ENCODE peak calls at places on chromosomes 6 and 20, in six cellular contexts. K, Y, B, E, J and R are unnamed samples.

GRCh38 chr6:161222706-161223234 is 51.1 kb downstream of the AGPAT4 start:
- DNase-seq in Y (no peak), J (no peak), B (no peak), K (no peak), E (no peak), R (no peak)

GRCh38 chr6:41598670-41599014 is 39.6 kb upstream of the MDFI start:
- DNase-seq in J (no peak), E (no peak), Y (no peak), B (no peak), K (no peak), R (no peak)

GRCh38 chr20:35939264-35939663 is 15.0 kb downstream of the SCAND1 start:
- DNase-seq in B (no peak), Y (no peak), J (no peak), K (no peak), E (no peak), R (no peak)

GRCh38 chr20:63008541-63009043 is 1.8 kb upstream of the BHLHE23 start:
- DNase-seq in K (no peak), Y (no peak), E (no peak), J (no peak), B (no peak), R (no peak)

GRCh38 chr6:157648561-157648960 is 174.5 kb upstream of the SNX9 start:
- DNase-seq in K (no peak), E (no peak), Y (no peak), J (no peak), B (no peak), R (no peak)

GRCh38 chr20:3283222-3283820 is 44.3 kb upstream of the SLC4A11 start:
- DNase-seq in J (no peak), K (no peak), Y (no peak), B (no peak), E (no peak), R (no peak)

GRCh38 chr6:20873425-20874190 is 339.4 kb downstream of the CDKAL1 start:
- DNase-seq in Y (no peak), J (no peak), K (no peak), B (no peak), E (no peak), R (no peak)

GRCh38 chr20:51647674-51648570 is 105.4 kb upstream of the NFATC2 start:
- DNase-seq in K (peak), E (no peak), J (no peak), Y (no peak), B (no peak), R (no peak)

GRCh38 chr20:42260216-42260615 is 642.0 kb upstream of the CHD6 start:
- DNase-seq in K (no peak), Y (no peak), E (no peak), J (no peak), B (no peak), R (no peak)

GRCh38 chr6:138897031-138897430 is 91.0 kb downstream of the REPS1 start:
- DNase-seq in K (no peak), J (no peak), Y (no peak), B (no peak), E (no peak), R (no peak)

GRCh38 chr6:40997256-40997957 is 41.6 kb downstream of the UNC5CL start:
- DNase-seq in J (no peak), Y (peak), K (peak), E (peak), B (no peak), R (no peak)

GRCh38 chr6:139060332-139060731 is 31.8 kb downstream of the ABRACL start:
- DNase-seq in J (no peak), B (no peak), E (no peak), Y (no peak), K (no peak), R (no peak)

GRCh38 chr6:40877362-40877761 is 161.7 kb downstream of the UNC5CL start:
- DNase-seq in K (no peak), E (no peak), Y (no peak), B (no peak), J (no peak), R (no peak)

GRCh38 chr6:43181942-43182860 is at the start of gene CUL9:
- DNase-seq in B (peak), J (peak), E (peak), Y (peak), K (peak), R (peak)

GRCh38 chr20:37419774-37420542 is 74.0 kb downstream of the SRC start:
- DNase-seq in B (no peak), Y (no peak), E (no peak), J (no peak), K (no peak), R (no peak)

GRCh38 chr20:43799150-43799711 is 72.4 kb upstream of the GTSF1L start:
- DNase-seq in Y (no peak), E (no peak), J (no peak), K (no peak), B (no peak), R (no peak)

GRCh38 chr20:35823937-35824336 is 52.1 kb downstream of the PHF20 start:
- DNase-seq in J (no peak), K (no peak), B (no peak), E (no peak), Y (no peak), R (no peak)

GRCh38 chr6:15148356-15149058 is 97.4 kb upstream of the JARID2 start:
- DNase-seq in J (no peak), K (peak), E (no peak), Y (no peak), B (no peak), R (no peak)

GRCh38 chr6:124683507-124683906 is 278.7 kb upstream of the RNF217 start:
- DNase-seq in E (peak), Y (no peak), J (no peak), K (no peak), B (no peak), R (no peak)

GRCh38 chr6:42453649-42454427 is 2.1 kb upstream of the TRERF1 start:
- DNase-seq in B (no peak), J (no peak), Y (peak), K (no peak), E (peak), R (no peak)

GRCh38 chr20:63323298-63323820 is 30.4 kb downstream of the COL20A1 start:
- DNase-seq in K (no peak), E (no peak), Y (no peak), B (no peak), J (no peak), R (no peak)

GRCh38 chr20:9517297-9518134 is 3.1 kb downstream of the LAMP5 start:
- DNase-seq in Y (no peak), B (no peak), E (no peak), K (no peak), J (no peak), R (no peak)

GRCh38 chr6:87826376-87826775 is 124.3 kb upstream of the AKIRIN2 start:
- DNase-seq in Y (no peak), E (no peak), B (no peak), K (peak), J (no peak), R (no peak)

GRCh38 chr6:36793913-36794703 is 45.1 kb downstream of the CPNE5 start:
- DNase-seq in E (no peak), J (no peak), K (no peak), Y (no peak), B (no peak), R (no peak)

GRCh38 chr6:28943557-28944411 is 20.0 kb upstream of the TRIM27 start:
- DNase-seq in Y (peak), B (no peak), E (peak), J (peak), K (peak), R (no peak)

GRCh38 chr20:24027229-24027628 is 38.6 kb upstream of the GGTLC1 start:
- DNase-seq in E (peak), K (no peak), J (peak), B (no peak), Y (no peak), R (no peak)

GRCh38 chr20:22403860-22404608 is 180.3 kb downstream of the FOXA2 start:
- DNase-seq in E (peak), Y (no peak), B (no peak), J (no peak), K (peak), R (no peak)

GRCh38 chr6:34151321-34152041 is 5.6 kb upstream of the GRM4 start:
- DNase-seq in E (no peak), K (no peak), Y (peak), J (no peak), B (no peak), R (peak)

GRCh38 chr6:15386110-15386755 is 140.4 kb downstream of the JARID2 start:
- DNase-seq in J (no peak), B (no peak), E (peak), K (no peak), Y (no peak), R (no peak)

GRCh38 chr20:19259182-19259591 is 46.7 kb downstream of the SLC24A3 start:
- DNase-seq in E (no peak), J (no peak), K (no peak), B (no peak), Y (no peak), R (no peak)

GRCh38 chr6:34531580-34532201 is 24.4 kb downstream of the SPDEF start:
- DNase-seq in Y (peak), E (peak), K (no peak), J (peak), B (no peak), R (no peak)

GRCh38 chr20:63027425-63028389 is 20.9 kb upstream of the BHLHE23 start:
- DNase-seq in J (no peak), K (no peak), B (no peak), E (no peak), Y (no peak), R (no peak)

GRCh38 chr20:43975096-43975768 is 60.6 kb downstream of the TOX2 start:
- DNase-seq in Y (no peak), E (no peak), J (no peak), K (no peak), B (no peak), R (no peak)

DNA sequence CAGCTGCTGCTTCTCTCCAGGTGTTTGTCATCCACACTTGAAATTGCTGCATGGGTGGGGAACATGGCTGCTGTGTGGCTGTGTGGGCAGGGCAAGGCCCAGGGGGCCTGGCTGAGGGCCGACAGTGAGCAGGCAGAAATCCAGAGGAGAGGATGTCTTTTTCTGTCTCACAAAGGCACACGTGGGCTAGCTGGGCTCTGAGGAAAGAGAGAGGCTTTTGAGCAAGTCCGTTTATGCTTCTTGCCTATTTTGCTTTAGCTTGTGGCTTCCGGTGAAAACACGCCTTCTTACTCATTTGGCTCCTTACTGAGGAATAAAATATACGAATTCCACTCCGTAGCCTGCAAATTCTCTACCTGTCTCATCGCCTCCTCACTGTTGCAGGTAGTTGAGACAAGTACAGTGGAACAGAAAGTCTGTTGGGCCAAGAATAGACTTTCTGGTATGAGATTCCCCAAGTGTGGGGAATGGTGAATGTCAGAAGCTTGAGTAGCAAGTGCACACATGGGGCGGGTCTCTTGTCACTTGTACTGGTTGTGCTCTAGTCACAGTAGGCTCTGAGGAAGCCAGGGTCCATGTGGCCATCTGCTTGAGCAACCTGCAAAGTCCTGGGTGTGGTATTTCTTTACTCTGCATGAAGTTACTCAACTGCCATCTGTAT is 28.4 kb downstream of the WRNIP1 start:
- DNase-seq in E (no peak), J (no peak), Y (no peak), K (no peak), B (no peak), R (no peak)
- TF ChIP-seq POLR2AphosphoS5 in E (no peak), J (no peak), Y (no peak), K (no peak), B (no peak), R (no peak)

GRCh38 chr6:168863467-168863866 is 390.2 kb downstream of the THBS2 start:
- DNase-seq in B (no peak), J (no peak), Y (no peak), K (no peak), E (no peak), R (no peak)

GRCh38 chr6:168864541-168865495 is 388.8 kb downstream of the THBS2 start:
- DNase-seq in K (no peak), J (no peak), Y (no peak), E (no peak), B (no peak), R (no peak)

GRCh38 chr6:168860341-168860740 is 393.3 kb downstream of the THBS2 start:
- DNase-seq in B (no peak), E (no peak), Y (no peak), K (no peak), J (no peak), R (no peak)

GRCh38 chr6:168860987-168861386 is 392.7 kb downstream of the THBS2 start:
- DNase-seq in B (no peak), J (no peak), K (no peak), E (no peak), Y (no peak), R (no peak)

DNA sequence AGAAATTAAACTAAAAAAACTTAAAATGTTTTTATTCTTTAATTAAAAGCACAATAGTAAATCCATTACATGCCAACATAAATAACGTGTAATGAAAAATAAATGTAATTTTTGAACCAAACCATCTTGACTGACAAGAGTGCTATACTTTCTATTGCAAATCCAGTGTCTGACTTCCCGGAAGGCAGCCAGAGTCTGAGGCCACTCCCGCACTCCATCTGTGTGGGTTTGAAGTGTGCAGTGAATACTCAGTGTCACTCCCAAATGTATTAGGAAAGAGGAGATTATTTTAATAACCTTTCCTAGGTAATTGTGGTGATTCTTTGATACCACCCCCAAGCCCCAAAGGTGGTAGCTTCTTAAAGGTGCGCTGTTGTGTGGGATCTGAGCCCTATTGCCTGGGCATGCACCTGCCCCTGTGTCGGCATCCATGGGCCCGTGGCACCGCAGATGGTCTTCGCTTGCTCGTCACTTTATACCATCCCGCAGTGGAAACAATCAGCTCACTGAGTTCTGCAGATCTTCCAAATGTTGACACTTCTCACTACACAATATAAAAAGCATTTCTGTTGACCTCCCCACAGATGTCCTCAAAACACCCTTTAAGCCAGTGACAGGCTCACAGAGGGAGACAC is 391.2 kb downstream of the THBS2 start:
- DNase-seq in B (no peak), J (no peak), E (no peak), Y (no peak), K (no peak), R (no peak)
- TF ChIP-seq POLR2A in B (no peak), J (no peak), E (no peak), Y (no peak), K (no peak), R (no peak)

GRCh38 chr20:49286689-49287551 is 9.1 kb upstream of the ZNFX1 start:
- DNase-seq in K (peak), B (no peak), E (peak), J (no peak), Y (no peak), R (no peak)
- TF ChIP-seq TAF1 in K (no peak), B (no peak), E (no peak), J (no peak), Y (no peak), R (no peak)

GRCh38 chr6:108947114-108947854 is 99.1 kb downstream of the ARMC2 start:
- DNase-seq in Y (no peak), B (no peak), K (no peak), J (no peak), E (no peak), R (no peak)

GRCh38 chr6:108944707-108945685 is 96.8 kb downstream of the ARMC2 start:
- DNase-seq in J (no peak), K (no peak), Y (no peak), E (no peak), B (no peak), R (no peak)

GRCh38 chr6:108948252-108948651 is 100.0 kb downstream of the ARMC2 start:
- DNase-seq in J (no peak), B (no peak), Y (no peak), E (no peak), K (no peak), R (no peak)

GRCh38 chr6:108945686-108946158 is 97.5 kb downstream of the ARMC2 start:
- DNase-seq in J (no peak), K (no peak), E (no peak), B (no peak), Y (no peak), R (no peak)

DNA sequence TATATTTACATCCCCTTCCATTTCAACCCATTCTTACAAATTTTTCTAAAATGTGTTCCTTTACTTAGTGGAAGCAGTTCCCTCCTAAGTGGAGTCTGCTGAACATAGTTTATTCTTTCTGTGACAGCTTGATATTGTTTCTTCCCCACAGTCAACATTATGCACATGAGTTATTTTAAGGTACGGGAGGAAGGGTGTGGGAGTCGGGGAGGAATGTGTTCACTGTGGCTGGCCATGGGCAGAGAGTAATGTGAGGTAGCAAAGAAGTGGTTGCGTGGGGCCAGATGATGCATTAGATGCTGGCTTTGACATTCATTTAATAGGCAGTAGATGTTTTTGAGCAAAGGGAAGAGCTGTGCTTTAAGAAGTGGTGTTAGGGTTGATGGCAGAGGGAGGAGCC is 98.5 kb downstream of the ARMC2 start:
- DNase-seq in E (no peak), B (no peak), Y (no peak), J (no peak), K (no peak), R (no peak)
- TF ChIP-seq POLR2AphosphoS5 in E (no peak), B (no peak), Y (no peak), J (no peak), K (no peak), R (no peak)

GRCh38 chr6:170554086-170554887 is at the start of gene TBP:
- DNase-seq in J (peak), B (peak), Y (peak), K (peak), E (peak), R (peak)
- TF ChIP-seq POLR2A in J (peak), B (peak), Y (no peak), K (peak), E (peak), R (peak)